ENCODE peak calls at places on chromosomes 4 and X, in five cellular contexts. W is adrenal gland, S is stomach, X is gastrocnemius medialis, F is IMR-90. U is an unnamed sample.
A peak's percentile ranks its signal among the peaks of the same experiment; 100 is the strongest.

GRCh38 chr4:110865611-110866254 is 242.9 kb upstream of the PITX2 start:
- DNase-seq in F (peak; percentile 55), S (no peak), X (no peak), W (no peak), U (no peak)

GRCh38 chr4:82462415-82462831 is 32.0 kb downstream of the ENOPH1 start:
- DNase-seq in F (peak; percentile 86), X (peak; percentile 64), W (peak; percentile 94), S (peak; percentile 90), U (peak; percentile 89)

GRCh38 chrX:56031409-56031808 is 200.7 kb upstream of the KLF8 start:
- DNase-seq in W (no peak), F (no peak), S (no peak), X (no peak), U (no peak)

GRCh38 chr4:94970650-94971049 is 212.9 kb downstream of the BMPR1B start:
- DNase-seq in S (no peak), X (no peak), W (no peak), F (no peak), U (no peak)

GRCh38 chr4:18930487-18930886 is 908.9 kb upstream of the LCORL start:
- DNase-seq in F (no peak), S (no peak), W (no peak), X (no peak), U (no peak)

GRCh38 chr4:56550642-56551041 is 45.1 kb downstream of the ARL9 start:
- DNase-seq in X (no peak), S (no peak), F (no peak), W (no peak), U (no peak)

GRCh38 chrX:21933077-21933476 is 7.4 kb upstream of the SMS start:
- DNase-seq in X (no peak), W (peak; percentile 32), S (no peak), F (no peak), U (no peak)

GRCh38 chr4:19254476-19254875 is 997.2 kb upstream of the SLIT2 start:
- DNase-seq in W (no peak), X (no peak), S (no peak), F (no peak), U (no peak)

GRCh38 chrX:19689170-19689814 is 174.0 kb upstream of the MAP3K15 start:
- DNase-seq in S (no peak), W (no peak), X (no peak), F (no peak), U (no peak)

GRCh38 chr4:105140684-105141490 is 5.8 kb upstream of the TET2 start:
- DNase-seq in X (no peak), W (no peak), S (no peak), F (no peak), U (no peak)

GRCh38 chr4:54746228-54746627 is 88.5 kb downstream of the KIT start:
- DNase-seq in W (no peak), S (no peak), F (no peak), X (no peak), U (no peak)

GRCh38 chr4:106583108-106583507 is 214.5 kb upstream of the GIMD1 start:
- DNase-seq in S (no peak), W (no peak), X (no peak), F (no peak), U (no peak)

GRCh38 chrX:133474559-133474958 is 59.3 kb upstream of the GPC4 start:
- DNase-seq in S (no peak), F (no peak), W (no peak), X (no peak), U (no peak)

GRCh38 chrX:111719426-111720210 is 38.6 kb downstream of the ALG13 start:
- DNase-seq in F (peak; percentile 16), X (no peak), S (no peak), W (no peak), U (no peak)

GRCh38 chr4:151408630-151409469 is at the start of gene FHIP1A:
- DNase-seq in F (peak; percentile 53), S (peak; percentile 95), X (peak; percentile 88), W (peak; percentile 90), U (peak; percentile 93)

GRCh38 chr4:3302164-3302785 is 9.5 kb downstream of the RGS12 start:
- DNase-seq in F (no peak), S (peak; percentile 48), W (peak; percentile 58), X (no peak), U (peak; percentile 87)

GRCh38 chr4:145734576-145735329 is 54.8 kb downstream of the C4orf51 start:
- DNase-seq in F (peak; percentile 96), W (peak; percentile 92), X (peak; percentile 84), S (peak; percentile 62), U (no peak)

GRCh38 chr4:152244659-152245058 is 291.2 kb downstream of the FBXW7 start:
- DNase-seq in X (no peak), F (no peak), S (no peak), W (no peak), U (no peak)

GRCh38 chrX:17425151-17425550 is 50.2 kb downstream of the NHS start:
- DNase-seq in F (peak; percentile 31), S (no peak), W (no peak), X (no peak), U (no peak)

GRCh38 chrX:21374994-21375794 is 976 bp downstream of the CNKSR2 start:
- DNase-seq in W (no peak), F (no peak), X (no peak), S (no peak), U (peak; percentile 78)

GRCh38 chr4:173074501-173074946 is 94.1 kb upstream of the GALNT7 start:
- DNase-seq in F (peak; percentile 80), X (peak; percentile 9), S (peak; percentile 37), W (peak; percentile 34), U (no peak)

GRCh38 chr4:78601013-78601412 is 49.4 kb downstream of the ANXA3 start:
- DNase-seq in S (no peak), F (no peak), X (no peak), W (no peak), U (no peak)

GRCh38 chr4:38860788-38861424 is 4.3 kb upstream of the TLR6 start:
- DNase-seq in X (no peak), F (peak; percentile 26), W (peak; percentile 46), S (peak; percentile 55), U (peak; percentile 86)

GRCh38 chr4:27779827-27780226 is 919.2 kb downstream of the STIM2 start:
- DNase-seq in F (no peak), W (no peak), X (no peak), S (no peak), U (no peak)

DNA sequence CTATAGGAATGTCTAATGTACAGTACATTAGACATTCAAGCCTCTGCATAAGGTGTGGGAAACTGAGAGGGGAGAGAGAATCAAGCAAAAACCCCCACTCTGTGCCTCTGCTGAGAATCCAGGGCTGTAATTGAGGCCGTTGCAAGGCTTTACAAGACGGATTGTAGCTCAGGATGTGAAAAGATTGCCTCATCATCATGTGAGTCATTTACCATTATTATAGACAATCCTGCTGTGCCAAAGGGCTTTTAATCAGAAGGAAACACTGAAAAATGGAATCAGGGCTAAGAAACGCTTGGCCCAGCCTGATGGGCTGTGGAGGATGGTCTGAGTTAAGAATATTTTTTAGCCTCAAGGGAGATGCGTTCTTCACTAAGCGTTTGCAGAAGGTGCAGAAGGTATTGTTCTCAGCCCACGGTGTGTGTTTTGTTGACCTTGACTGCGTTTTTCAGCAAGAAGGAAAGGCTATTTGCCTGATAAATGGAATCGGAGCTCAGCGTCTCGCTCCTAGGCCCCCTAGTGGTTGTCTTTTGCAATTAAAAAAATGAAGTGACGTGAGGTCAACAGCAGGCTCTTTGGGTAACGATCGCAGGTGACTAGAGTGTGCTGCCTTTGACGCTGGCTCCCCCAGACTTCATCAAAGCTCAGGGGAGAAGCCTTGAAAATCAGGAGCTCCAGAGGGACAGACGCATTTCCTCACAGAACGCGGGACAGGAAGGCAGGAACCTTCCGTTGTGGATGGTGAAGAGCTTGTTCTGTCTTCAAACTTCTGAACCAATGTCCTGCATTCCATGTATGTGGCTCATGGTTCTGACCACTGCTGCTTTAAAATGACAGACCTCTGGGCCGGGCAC is 18.1 kb upstream of the CHRNA9 start:
- DNase-seq in X (no peak), S (peak; percentile 59), W (peak; percentile 65), F (peak; percentile 91), U (no peak)
- TF ChIP-seq POLR2A in X (no peak), S (no peak), W (no peak), F (peak; percentile 75), U (no peak)

GRCh38 chr4:115790812-115791211 is 677.4 kb upstream of the NDST4 start:
- DNase-seq in W (no peak), S (no peak), F (no peak), X (no peak), U (no peak)
- TF ChIP-seq CTCF in W (no peak), S (no peak), F (no peak), X (no peak), U (no peak)

GRCh38 chr4:139177888-139178609 is 1.0 kb upstream of the ELF2 start:
- DNase-seq in F (peak; percentile 91), X (peak; percentile 93), W (peak; percentile 96), S (peak; percentile 96), U (peak; percentile 98)

GRCh38 chr4:139171878-139172691 is 4.9 kb downstream of the ELF2 start:
- DNase-seq in X (no peak), W (no peak), S (no peak), F (peak; percentile 55), U (no peak)

GRCh38 chr4:139177049-139177887 is at the start of gene ELF2:
- DNase-seq in X (peak; percentile 95), W (peak; percentile 95), S (peak; percentile 94), F (peak; percentile 84), U (peak; percentile 98)

GRCh38 chr4:139176299-139177048 is 544 bp downstream of the ELF2 start:
- DNase-seq in F (peak; percentile 79), X (peak; percentile 80), S (peak; percentile 91), W (peak; percentile 87), U (peak; percentile 95)

DNA sequence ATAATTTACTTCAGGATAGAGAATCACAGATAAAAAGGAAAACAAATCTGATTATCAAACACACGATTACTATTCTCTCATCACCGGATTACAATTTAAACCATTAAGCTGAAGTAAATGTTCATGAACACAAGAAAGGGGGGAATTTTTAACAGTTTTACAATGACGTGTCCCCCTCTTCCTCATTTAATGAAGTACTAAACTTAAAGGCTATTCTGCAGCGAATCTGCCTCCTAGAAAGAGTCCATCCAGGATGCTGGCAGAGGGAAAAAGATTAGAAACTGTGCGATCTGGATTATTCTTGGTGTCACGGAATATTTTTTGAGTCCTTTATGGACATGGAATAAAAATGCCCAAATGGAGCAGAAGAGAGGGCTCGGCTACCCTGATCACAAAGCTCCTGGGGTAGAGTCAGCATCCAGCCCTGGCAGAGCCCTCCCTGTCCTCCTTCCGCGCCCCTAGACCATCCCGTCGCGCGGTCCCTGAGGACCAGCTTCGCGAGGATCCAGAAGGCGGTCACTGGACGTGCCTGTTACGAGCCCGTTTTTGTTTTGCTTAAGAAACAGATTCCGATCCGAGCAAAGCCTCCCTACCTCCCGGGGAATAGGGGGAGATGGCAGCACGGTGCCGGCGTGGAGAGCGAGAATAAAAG is 1.2 kb downstream of the ELF2 start:
- DNase-seq in W (no peak), S (no peak), X (no peak), F (peak; percentile 41), U (no peak)
- H3K4me1 ChIP-seq in W (peaks cover 42% of the 10 kb centered on the region), S (peaks cover 5% of the 10 kb centered on the region), X (peaks cover 51% of the 10 kb centered on the region), F (peaks cover 7% of the 10 kb centered on the region), U (peaks cover 25% of the 10 kb centered on the region)

DNA sequence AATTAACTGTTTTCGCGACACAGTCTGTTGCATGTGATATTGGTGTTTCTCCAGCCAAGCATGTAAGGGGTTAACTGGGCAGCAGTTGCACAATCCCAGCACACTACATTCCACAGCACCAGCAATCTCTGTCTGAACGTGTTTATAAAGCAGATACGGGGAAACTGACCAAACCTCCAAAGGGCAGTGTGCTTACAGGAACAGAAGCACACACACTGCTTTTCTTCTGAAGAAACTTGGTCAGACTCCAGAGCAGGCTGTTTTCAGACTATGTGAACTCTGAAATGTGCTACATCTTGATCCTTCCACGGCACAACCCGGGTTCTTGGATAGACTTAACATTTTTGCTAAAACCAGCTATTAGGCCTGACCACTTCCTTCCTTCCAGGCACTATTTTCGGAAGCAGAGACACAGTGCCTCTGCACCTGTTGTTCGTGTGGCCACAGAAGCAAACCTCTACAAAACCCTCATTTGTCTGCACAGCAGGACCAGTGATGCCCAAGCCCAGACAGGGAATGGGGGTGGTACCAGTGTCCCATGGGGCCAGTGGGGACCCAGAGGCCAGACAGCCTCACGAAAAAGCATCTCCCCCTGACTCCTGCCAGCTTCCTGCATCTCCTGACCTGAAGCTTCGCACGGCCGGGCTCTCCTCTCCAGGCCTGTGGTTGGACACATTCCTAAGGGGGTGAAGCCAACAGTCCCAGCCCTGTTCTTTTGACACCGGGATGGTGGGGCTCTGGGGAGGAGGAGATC is 90.1 kb downstream of the IRF2 start:
- DNase-seq in X (no peak), W (peak; percentile 59), F (peak; percentile 96), S (peak; percentile 78), U (peak; percentile 80)
- TF ChIP-seq POLR2A in X (no peak), W (no peak), F (peak; percentile 41), S (peak; percentile 68), U (no peak)

U was measured in spleen.